ENCODE peak calls at places on chromosomes 7 and 10, in six cellular contexts. S is foreskin fibroblast, B is fibroblast of the aortic adventitia, L is sigmoid colon, P is DND-41, G is body of pancreas. Y is an unnamed sample.

GRCh38 chr10:110007171-110007700 is 548 bp upstream of the ADD3 start:
- DNase-seq in S (peak), B (no peak), L (no peak), P (no peak), G (no peak), Y (no peak)

GRCh38 chr7:24820730-24821044 is 63.4 kb upstream of the GSDME start:
- DNase-seq in S (peak), B (no peak), L (no peak), P (no peak), G (no peak), Y (no peak)

GRCh38 chr7:449249-450019 is 70.2 kb downstream of the PDGFA start:
- DNase-seq in S (no peak), B (no peak), L (no peak), P (no peak), G (no peak), Y (peak)

GRCh38 chr10:5666324-5667220 is at the start of gene ASB13:
- DNase-seq in S (peak), B (peak), L (peak), P (peak), G (peak), Y (peak)

GRCh38 chr10:16891375-16892313 is 74.4 kb upstream of the RSU1 start:
- DNase-seq in S (peak), B (peak), L (peak), P (peak), G (peak), Y (peak)

GRCh38 chr10:28090506-28090905 is 91.6 kb upstream of the ODAD2 start:
- DNase-seq in S (no peak), B (no peak), L (no peak), P (no peak), G (no peak), Y (no peak)

GRCh38 chr10:34821587-34822585 is 6.8 kb upstream of the PARD3 start:
- DNase-seq in S (no peak), B (no peak), L (no peak), P (no peak), G (no peak), Y (no peak)

GRCh38 chr7:97015787-97016391 is 8.7 kb downstream of the DLX5 start:
- DNase-seq in S (no peak), B (no peak), L (no peak), P (no peak), G (no peak), Y (no peak)

GRCh38 chr10:112366992-112367391 is 6.9 kb upstream of the ACSL5 start:
- DNase-seq in S (no peak), B (no peak), L (no peak), P (no peak), G (no peak), Y (no peak)

GRCh38 chr10:117684211-117684610 is 141.7 kb downstream of the EMX2 start:
- DNase-seq in S (no peak), B (no peak), L (no peak), P (no peak), G (no peak), Y (no peak)

GRCh38 chr7:76396039-76396732 is 13.3 kb downstream of the SSC4D start:
- DNase-seq in S (no peak), B (no peak), L (no peak), P (no peak), G (no peak), Y (no peak)

GRCh38 chr7:100053201-100053600 is 3.6 kb downstream of the ZSCAN21 start:
- DNase-seq in S (peak), B (peak), L (peak), P (peak), G (peak), Y (peak)

GRCh38 chr7:151366141-151366871 is 24.7 kb downstream of the NUB1 start:
- DNase-seq in S (no peak), B (peak), L (peak), P (no peak), G (no peak), Y (no peak)

GRCh38 chr7:158861936-158862704 is 5.8 kb downstream of the DYNC2I1 start:
- DNase-seq in S (no peak), B (no peak), L (peak), P (no peak), G (no peak), Y (no peak)
- TF ChIP-seq CTCF in S (no peak), B (no peak), L (no peak), P (peak), G (no peak), Y (no peak)

GRCh38 chr7:135662373-135663114 is at the start of gene STMP1:
- DNase-seq in S (peak), B (peak), L (peak), P (peak), G (peak), Y (peak)

GRCh38 chr7:135664046-135664589 is 1.8 kb downstream of the STMP1 start:
- DNase-seq in S (no peak), B (peak), L (no peak), P (no peak), G (no peak), Y (no peak)

GRCh38 chr7:135661311-135662122 is 797 bp upstream of the STMP1 start:
- DNase-seq in S (no peak), B (no peak), L (peak), P (no peak), G (peak), Y (no peak)

GRCh38 chr7:135659159-135659837 is 3.0 kb upstream of the STMP1 start:
- DNase-seq in S (no peak), B (no peak), L (no peak), P (no peak), G (no peak), Y (no peak)

DNA sequence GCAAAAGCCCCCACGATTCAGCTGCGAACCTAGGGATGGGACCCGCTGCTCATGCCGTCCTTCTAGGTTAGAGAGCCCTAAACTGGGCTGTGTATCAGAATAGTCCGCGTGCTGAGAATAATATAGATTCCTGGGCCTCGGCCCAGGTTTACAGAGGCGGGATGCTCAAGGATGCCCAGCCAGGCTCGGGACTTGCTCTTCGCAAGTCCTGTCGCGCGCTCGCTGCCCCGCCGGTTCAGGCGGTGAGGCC is 266 bp upstream of the STMP1 start:
- DNase-seq in S (no peak), B (no peak), L (no peak), P (no peak), G (no peak), Y (no peak)
- TF ChIP-seq CTCF in S (no peak), B (no peak), L (peak), P (no peak), G (no peak), Y (no peak)

GRCh38 chr10:32143302-32143847 is 87.2 kb upstream of the KIF5B start:
- DNase-seq in S (no peak), B (no peak), L (no peak), P (no peak), G (no peak), Y (no peak)

GRCh38 chr10:32148864-32149256 is 92.6 kb upstream of the KIF5B start:
- DNase-seq in S (no peak), B (no peak), L (no peak), P (no peak), G (no peak), Y (no peak)

GRCh38 chr10:32147730-32148129 is 91.5 kb upstream of the KIF5B start:
- DNase-seq in S (no peak), B (no peak), L (no peak), P (no peak), G (no peak), Y (no peak)

GRCh38 chr10:32144817-32145688 is 88.8 kb upstream of the KIF5B start:
- DNase-seq in S (no peak), B (no peak), L (no peak), P (no peak), G (peak), Y (peak)

GRCh38 chr10:32146166-32146565 is 89.9 kb upstream of the KIF5B start:
- DNase-seq in S (no peak), B (no peak), L (no peak), P (no peak), G (no peak), Y (no peak)
- TF ChIP-seq CTCF in S (no peak), B (no peak), L (no peak), P (no peak), G (no peak), Y (no peak)

DNA sequence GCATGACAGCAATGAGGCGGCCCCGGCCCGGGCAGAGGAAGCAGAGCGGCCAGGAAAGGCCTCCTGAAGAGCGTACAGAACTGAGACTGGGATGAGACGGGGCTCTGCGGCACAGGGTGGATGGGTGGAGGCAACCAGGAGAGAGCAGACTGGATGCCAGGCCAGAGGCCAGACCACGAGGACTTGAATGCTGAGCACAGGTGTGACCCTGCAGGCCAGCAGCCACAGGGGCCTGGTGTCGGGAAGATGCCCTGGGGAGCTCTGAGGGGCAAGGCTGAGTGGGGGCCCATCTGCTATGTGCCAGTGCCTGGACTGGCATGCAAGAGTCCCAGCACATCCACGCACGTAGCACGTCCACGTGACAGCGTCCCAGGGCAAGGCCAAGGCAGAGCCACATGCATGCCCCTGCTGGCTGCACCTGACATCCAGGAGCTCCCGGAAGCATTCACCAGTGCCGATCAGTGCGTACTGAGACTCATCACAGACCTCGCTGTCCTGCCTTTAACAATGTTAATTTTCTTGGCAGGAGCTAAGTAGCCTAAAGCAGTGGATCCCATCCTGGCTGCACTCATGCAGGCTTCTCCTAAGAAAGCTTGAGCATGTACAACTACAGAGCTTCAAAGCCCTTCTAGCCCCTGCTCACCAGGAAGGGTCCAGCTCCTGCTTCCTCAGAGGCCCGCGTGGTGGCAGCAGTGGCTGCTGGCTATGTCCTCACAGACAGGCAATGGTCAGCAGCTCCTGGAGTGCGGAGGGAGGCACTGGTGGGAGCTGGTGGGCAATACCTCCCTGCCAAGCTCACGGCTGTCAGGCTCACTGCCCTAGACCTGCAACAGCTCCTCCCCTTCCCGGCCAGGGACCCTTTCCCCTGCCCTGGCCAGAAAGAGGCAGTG is 18.0 kb downstream of the GRID1 start:
- DNase-seq in S (no peak), B (no peak), L (peak), P (no peak), G (no peak), Y (no peak)
- TF ChIP-seq CTCF in S (peak), B (peak), L (no peak), P (no peak), G (peak), Y (no peak)

DNA sequence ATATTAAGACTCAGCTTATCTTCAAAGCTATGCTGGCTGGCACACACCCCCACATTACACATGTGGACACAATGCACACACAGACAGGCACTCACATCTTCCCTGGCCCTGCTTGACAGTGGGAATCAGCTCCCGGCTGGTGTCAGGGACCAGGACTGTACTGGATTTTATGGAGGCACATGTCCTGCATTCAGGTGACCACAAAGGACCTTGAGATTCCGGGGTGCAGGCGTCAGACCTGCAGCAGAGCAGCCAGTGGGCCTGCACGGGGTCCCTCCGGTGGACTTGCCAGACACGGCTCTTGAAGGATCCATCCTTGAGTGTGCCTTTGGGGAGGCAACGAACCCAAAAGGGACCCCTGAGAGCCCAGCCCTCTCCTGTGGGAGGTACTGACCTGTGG is 1.9 kb downstream of the CNPY1 start:
- DNase-seq in S (no peak), B (no peak), L (no peak), P (no peak), G (no peak), Y (no peak)
- TF ChIP-seq CTCF in S (no peak), B (no peak), L (no peak), P (no peak), G (no peak), Y (no peak)

GRCh38 chr7:33841031-33841430 is 64.3 kb upstream of the BMPER start:
- DNase-seq in S (no peak), B (no peak), L (no peak), P (no peak), G (no peak), Y (no peak)

GRCh38 chr7:33832326-33832725 is 73.0 kb upstream of the BMPER start:
- DNase-seq in S (no peak), B (no peak), L (no peak), P (no peak), G (no peak), Y (no peak)

GRCh38 chr7:33837356-33837851 is 67.9 kb upstream of the BMPER start:
- DNase-seq in S (no peak), B (peak), L (peak), P (no peak), G (no peak), Y (no peak)

GRCh38 chr7:33841658-33842057 is 63.7 kb upstream of the BMPER start:
- DNase-seq in S (no peak), B (no peak), L (peak), P (no peak), G (no peak), Y (no peak)

GRCh38 chr7:33836797-33837355 is 68.5 kb upstream of the BMPER start:
- DNase-seq in S (no peak), B (no peak), L (no peak), P (peak), G (no peak), Y (no peak)
- TF ChIP-seq CTCF in S (no peak), B (peak), L (no peak), P (peak), G (no peak), Y (no peak)

GRCh38 chr7:101243786-101244384 is 996 bp downstream of the FIS1 start:
- DNase-seq in S (no peak), B (peak), L (no peak), P (no peak), G (no peak), Y (no peak)
- TF ChIP-seq CTCF in S (peak), B (no peak), L (peak), P (no peak), G (no peak), Y (no peak)

GRCh38 chr7:128010392-128011078 is 20.7 kb downstream of the LRRC4 start:
- DNase-seq in S (no peak), B (no peak), L (no peak), P (no peak), G (no peak), Y (no peak)
- TF ChIP-seq CTCF in S (no peak), B (no peak), L (no peak), P (peak), G (no peak), Y (no peak)

GRCh38 chr10:80596391-80597257 is 58.9 kb downstream of the SH2D4B start:
- DNase-seq in S (no peak), B (peak), L (peak), P (peak), G (peak), Y (no peak)
- TF ChIP-seq CTCF in S (peak), B (peak), L (no peak), P (peak), G (peak), Y (peak)

GRCh38 chr7:29379551-29379950 is 184.1 kb upstream of the PRR15 start:
- DNase-seq in S (no peak), B (no peak), L (no peak), P (no peak), G (no peak), Y (no peak)

GRCh38 chr7:29381206-29382094 is 182.2 kb upstream of the PRR15 start:
- DNase-seq in S (no peak), B (peak), L (no peak), P (no peak), G (no peak), Y (no peak)

GRCh38 chr7:29372351-29372931 is 177.9 kb downstream of the CHN2 start:
- DNase-seq in S (no peak), B (peak), L (no peak), P (no peak), G (no peak), Y (no peak)

GRCh38 chr7:29375641-29376562 is 181.3 kb downstream of the CHN2 start:
- DNase-seq in S (no peak), B (peak), L (no peak), P (no peak), G (peak), Y (peak)

DNA sequence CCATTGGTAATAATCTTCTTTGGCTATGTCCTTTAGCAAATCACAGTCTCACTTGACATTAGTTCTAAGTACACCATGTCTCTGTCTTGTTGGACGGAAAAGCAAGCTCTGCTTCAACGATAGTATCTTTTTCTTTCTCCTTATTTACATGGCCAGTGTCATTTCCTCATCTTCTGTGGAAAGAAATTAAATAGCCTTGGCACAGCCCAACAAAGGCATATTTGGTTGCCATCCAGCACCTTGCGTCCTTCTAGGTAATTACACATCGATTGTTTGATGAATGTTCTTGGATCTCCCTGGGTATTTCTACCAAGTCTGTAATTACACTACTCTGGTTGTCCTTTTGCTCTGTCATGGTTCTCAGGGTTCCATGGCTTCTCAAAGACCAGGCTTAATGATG is 183.1 kb downstream of the CHN2 start:
- DNase-seq in S (no peak), B (no peak), L (no peak), P (no peak), G (peak), Y (no peak)
- TF ChIP-seq CTCF in S (no peak), B (no peak), L (no peak), P (no peak), G (no peak), Y (no peak)

Y was measured in mucosa of descending colon.